ENCODE peak calls at places on chromosome 2, in seven cellular contexts. E, O, R, Q, S, U and X are unnamed samples.

GRCh38 chr2:98800330-98801064 is 69.6 kb upstream of the MGAT4A start:
- DNase-seq in O (no peak), E (no peak), U (no peak), Q (no peak), R (no peak), S (no peak), X (no peak)

GRCh38 chr2:101679037-101679726 is 18.3 kb upstream of the MAP4K4 start:
- DNase-seq in U (no peak), R (no peak), E (no peak), S (no peak), O (no peak), Q (no peak), X (no peak)

GRCh38 chr2:3332133-3332532 is 45.5 kb downstream of the EIPR1 start:
- DNase-seq in E (no peak), U (no peak), S (no peak), O (no peak), Q (no peak), R (no peak), X (no peak)

GRCh38 chr2:89844221-89844943 is 1152.9 kb downstream of the RPIA start:
- DNase-seq in E (no peak), S (no peak), O (no peak), R (no peak), U (no peak), Q (no peak), X (no peak)

GRCh38 chr2:219758907-219759680 is 131.7 kb downstream of the SLC4A3 start:
- DNase-seq in E (no peak), S (no peak), R (no peak), Q (no peak), U (no peak), O (no peak), X (no peak)

GRCh38 chr2:30223413-30223874 is 7.9 kb upstream of the LBH start:
- DNase-seq in U (no peak), O (no peak), E (no peak), R (no peak), S (no peak), Q (no peak), X (no peak)

GRCh38 chr2:241507430-241508239 is 749 bp downstream of the STK25 start:
- DNase-seq in S (peak), U (peak), R (no peak), Q (peak), E (peak), O (peak), X (no peak)

GRCh38 chr2:170202437-170202836 is 24.5 kb downstream of the MYO3B start:
- DNase-seq in Q (no peak), R (no peak), O (no peak), E (no peak), U (no peak), S (no peak), X (no peak)

GRCh38 chr2:126752876-126753275 is 96.9 kb downstream of the GYPC start:
- DNase-seq in O (no peak), E (no peak), R (no peak), U (no peak), S (no peak), Q (no peak), X (no peak)
- H3K27ac ChIP-seq in O (no peak), E (no peak), R (no peak), U (no peak), S (no peak), Q (no peak), X (no peak)

GRCh38 chr2:137966043-137966442 is 1.8 kb downstream of the HNMT start:
- DNase-seq in S (no peak), Q (no peak), R (no peak), U (no peak), E (no peak), O (no peak), X (no peak)
- H3K27ac ChIP-seq in S (no peak), Q (no peak), R (peak), U (no peak), E (peak), O (no peak), X (peak)

DNA sequence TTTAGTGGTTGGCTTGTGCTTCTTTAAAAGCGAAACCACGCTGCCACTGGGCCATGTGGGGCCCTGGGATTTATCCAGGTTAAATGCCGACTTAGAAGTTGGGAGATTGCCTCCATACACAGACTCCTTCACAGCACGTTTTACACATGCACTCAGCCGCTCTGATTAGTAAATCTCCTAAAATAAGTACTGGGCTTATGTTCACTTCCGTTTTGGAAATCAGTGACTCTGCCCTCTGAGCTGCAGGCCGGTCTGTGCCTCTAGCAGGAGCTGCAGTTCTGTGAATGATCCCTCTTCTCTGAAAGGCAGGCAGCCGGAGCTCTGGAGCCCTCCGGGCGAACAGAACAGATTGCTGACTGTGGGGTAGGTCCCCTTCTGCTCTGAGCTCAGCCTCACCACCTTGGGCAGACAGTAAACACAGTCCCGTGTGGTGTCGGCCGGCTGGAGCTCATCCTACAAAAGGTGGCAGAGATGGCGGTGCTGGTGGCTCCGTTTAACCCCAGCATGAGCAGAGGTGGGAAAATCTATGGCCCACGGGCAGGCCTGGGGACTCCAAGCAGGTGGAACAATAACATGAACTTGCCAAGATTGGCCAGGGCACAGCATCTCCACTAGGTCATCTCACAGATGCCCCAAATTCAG is 9.8 kb upstream of the RAB17 start:
- DNase-seq in R (no peak), O (no peak), E (peak), S (no peak), U (no peak), Q (no peak), X (peak)
- H3K27ac ChIP-seq in R (peak), O (no peak), E (peak), S (no peak), U (peak), Q (no peak), X (peak)

GRCh38 chr2:207107551-207107950 is 58.2 kb downstream of the KLF7 start:
- DNase-seq in S (no peak), E (no peak), R (no peak), Q (no peak), U (no peak), O (no peak), X (no peak)
- H3K27ac ChIP-seq in S (no peak), E (no peak), R (no peak), Q (no peak), U (no peak), O (no peak), X (no peak)

GRCh38 chr2:231356474-231356849 is 39.0 kb upstream of the B3GNT7 start:
- DNase-seq in R (no peak), E (no peak), O (no peak), Q (no peak), U (no peak), S (no peak), X (no peak)

GRCh38 chr2:231359484-231359883 is 36.0 kb upstream of the B3GNT7 start:
- DNase-seq in U (no peak), S (no peak), Q (no peak), R (no peak), E (no peak), O (no peak), X (no peak)

GRCh38 chr2:231355802-231356473 is 39.6 kb upstream of the B3GNT7 start:
- DNase-seq in S (no peak), Q (no peak), U (no peak), R (no peak), E (no peak), O (peak), X (peak)

GRCh38 chr2:231357048-231357447 is 38.5 kb upstream of the B3GNT7 start:
- DNase-seq in R (no peak), O (no peak), E (no peak), U (no peak), Q (no peak), S (no peak), X (no peak)

DNA sequence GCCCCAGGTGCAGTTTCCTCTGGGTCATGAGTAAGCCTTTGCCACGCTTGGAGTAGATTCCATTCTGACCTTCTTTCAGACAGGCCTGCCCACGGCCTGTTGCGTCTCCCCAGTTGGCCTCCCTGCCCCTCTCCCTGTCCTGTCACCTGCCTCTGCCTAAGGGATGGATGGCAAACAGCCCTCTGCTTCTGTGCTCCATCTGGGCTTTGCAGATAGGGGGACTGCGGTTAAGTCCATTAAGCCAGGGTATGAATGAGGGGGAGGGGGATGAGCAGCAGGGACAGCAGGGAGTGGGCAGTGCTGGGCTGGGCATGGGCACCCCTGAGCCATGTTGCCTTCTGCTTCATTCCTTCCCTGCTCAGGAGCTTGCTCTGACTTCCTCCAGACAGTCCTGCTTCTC is 37.6 kb upstream of the B3GNT7 start:
- DNase-seq in Q (no peak), R (no peak), E (no peak), U (no peak), S (no peak), O (no peak), X (no peak)
- H3K27ac ChIP-seq in Q (no peak), R (no peak), E (no peak), U (no peak), S (no peak), O (no peak), X (no peak)

GRCh38 chr2:86029873-86030272 is 75.8 kb downstream of the POLR1A start:
- DNase-seq in S (no peak), R (no peak), U (no peak), E (no peak), O (no peak), Q (no peak), X (no peak)
- H3K27ac ChIP-seq in S (no peak), R (no peak), U (no peak), E (no peak), O (no peak), Q (no peak), X (no peak)

GRCh38 chr2:60472026-60472425 is 81.4 kb downstream of the BCL11A start:
- DNase-seq in Q (no peak), S (no peak), U (no peak), O (no peak), R (no peak), E (no peak), X (no peak)
- H3K27ac ChIP-seq in Q (no peak), S (no peak), U (no peak), O (no peak), R (no peak), E (peak), X (no peak)

GRCh38 chr2:74694281-74694680 is 40.2 kb downstream of the SEMA4F start:
- DNase-seq in E (no peak), S (no peak), O (no peak), U (no peak), R (no peak), Q (no peak), X (no peak)

GRCh38 chr2:74696758-74697327 is 42.8 kb downstream of the SEMA4F start:
- DNase-seq in O (no peak), E (no peak), R (no peak), U (no peak), S (no peak), Q (no peak), X (no peak)

GRCh38 chr2:74690571-74690970 is 36.5 kb downstream of the SEMA4F start:
- DNase-seq in S (peak), U (peak), R (no peak), E (peak), O (peak), Q (peak), X (no peak)

GRCh38 chr2:74691955-74692354 is 37.9 kb downstream of the SEMA4F start:
- DNase-seq in O (no peak), S (no peak), Q (no peak), U (no peak), R (no peak), E (no peak), X (no peak)

GRCh38 chr2:74695663-74696062 is 41.6 kb downstream of the SEMA4F start:
- DNase-seq in E (no peak), Q (no peak), S (no peak), O (no peak), U (no peak), R (no peak), X (no peak)
- H3K27ac ChIP-seq in E (no peak), Q (no peak), S (no peak), O (no peak), U (no peak), R (no peak), X (no peak)